ENCODE peak calls at places on chromosomes 3 and 15, in seven cellular contexts. V is uterus, T is left lung, P is OCI-LY7, R is psoas muscle, I is tibial artery, E is ovary. Y is an unnamed sample. For H3K4me1, the result is how much of the 10 kb centered on the place peaks cover.

GRCh38 chr3:161042023-161042501 is 63.1 kb downstream of the B3GALNT1 start:
- DNase-seq in I (no peak), R (no peak), P (no peak), T (no peak), E (no peak), V (no peak), Y (no peak)

GRCh38 chr3:31165399-31165860 is 271.0 kb upstream of the GADL1 start:
- DNase-seq in R (no peak), T (peak), P (no peak), E (no peak), V (no peak), I (no peak), Y (peak)

GRCh38 chr3:132867526-132867925 is 145.3 kb upstream of the NPHP3 start:
- DNase-seq in I (no peak), R (no peak), P (no peak), E (no peak), V (no peak), T (no peak), Y (no peak)

GRCh38 chr3:156577731-156578130 is 22.8 kb upstream of the SSR3 start:
- DNase-seq in I (no peak), P (no peak), T (no peak), E (no peak), R (no peak), V (no peak), Y (no peak)

GRCh38 chr15:68679961-68680371 is 101.2 kb downstream of the CORO2B start:
- DNase-seq in I (peak), T (no peak), E (no peak), R (no peak), P (no peak), V (no peak), Y (no peak)

GRCh38 chr15:52738311-52738710 is 51.8 kb downstream of the ONECUT1 start:
- DNase-seq in T (no peak), P (no peak), I (no peak), E (no peak), R (no peak), V (no peak), Y (no peak)

GRCh38 chr15:36814085-36814484 is 234.7 kb downstream of the CDIN1 start:
- DNase-seq in P (no peak), E (no peak), T (no peak), R (no peak), I (no peak), V (no peak), Y (no peak)

GRCh38 chr3:29183346-29184087 is 97.4 kb upstream of the RBMS3 start:
- DNase-seq in P (no peak), R (no peak), T (no peak), V (no peak), I (no peak), E (no peak), Y (no peak)

GRCh38 chr3:51706788-51707731 is at the start of gene GRM2:
- DNase-seq in I (peak), P (no peak), R (peak), V (peak), T (peak), E (peak), Y (peak)

GRCh38 chr15:69818529-69818928 is 279.2 kb downstream of the TLE3 start:
- DNase-seq in E (no peak), T (no peak), P (no peak), I (no peak), R (no peak), V (no peak), Y (no peak)

GRCh38 chr15:59657635-59658125 is 365 bp upstream of the GTF2A2 start:
- DNase-seq in P (no peak), T (peak), E (peak), V (peak), R (no peak), I (no peak), Y (no peak)

GRCh38 chr3:126118591-126118990 is 34.7 kb upstream of the SLC41A3 start:
- DNase-seq in R (peak), T (no peak), V (peak), E (no peak), I (peak), P (no peak), Y (no peak)

GRCh38 chr3:32421991-32422859 is 30.6 kb downstream of the CMTM7 start:
- DNase-seq in R (peak), T (peak), E (peak), P (no peak), I (peak), V (peak), Y (no peak)

GRCh38 chr3:16124636-16125035 is 49.8 kb upstream of the GALNT15 start:
- DNase-seq in I (no peak), V (no peak), E (no peak), R (no peak), T (no peak), P (no peak), Y (peak)

GRCh38 chr3:48287034-48287433 is 46.1 kb downstream of the ZNF589 start:
- DNase-seq in V (no peak), E (no peak), T (no peak), I (no peak), R (no peak), P (no peak), Y (no peak)

GRCh38 chr3:48285132-48285531 is 44.2 kb downstream of the ZNF589 start:
- DNase-seq in P (no peak), R (no peak), E (no peak), I (no peak), T (no peak), V (no peak), Y (no peak)

GRCh38 chr3:48285675-48286074 is 44.8 kb downstream of the ZNF589 start:
- DNase-seq in E (no peak), T (no peak), R (no peak), P (no peak), V (no peak), I (no peak), Y (no peak)

GRCh38 chr3:48286308-48286707 is 45.4 kb downstream of the ZNF589 start:
- DNase-seq in R (no peak), V (no peak), P (no peak), E (no peak), I (no peak), T (no peak), Y (no peak)

GRCh38 chr3:48289659-48290058 is 43.8 kb downstream of the SPINK8 start:
- DNase-seq in P (no peak), I (no peak), T (no peak), E (no peak), R (no peak), V (no peak), Y (no peak)
- H3K27ac ChIP-seq in P (no peak), I (no peak), T (no peak), E (no peak), R (no peak), V (no peak), Y (no peak)

DNA sequence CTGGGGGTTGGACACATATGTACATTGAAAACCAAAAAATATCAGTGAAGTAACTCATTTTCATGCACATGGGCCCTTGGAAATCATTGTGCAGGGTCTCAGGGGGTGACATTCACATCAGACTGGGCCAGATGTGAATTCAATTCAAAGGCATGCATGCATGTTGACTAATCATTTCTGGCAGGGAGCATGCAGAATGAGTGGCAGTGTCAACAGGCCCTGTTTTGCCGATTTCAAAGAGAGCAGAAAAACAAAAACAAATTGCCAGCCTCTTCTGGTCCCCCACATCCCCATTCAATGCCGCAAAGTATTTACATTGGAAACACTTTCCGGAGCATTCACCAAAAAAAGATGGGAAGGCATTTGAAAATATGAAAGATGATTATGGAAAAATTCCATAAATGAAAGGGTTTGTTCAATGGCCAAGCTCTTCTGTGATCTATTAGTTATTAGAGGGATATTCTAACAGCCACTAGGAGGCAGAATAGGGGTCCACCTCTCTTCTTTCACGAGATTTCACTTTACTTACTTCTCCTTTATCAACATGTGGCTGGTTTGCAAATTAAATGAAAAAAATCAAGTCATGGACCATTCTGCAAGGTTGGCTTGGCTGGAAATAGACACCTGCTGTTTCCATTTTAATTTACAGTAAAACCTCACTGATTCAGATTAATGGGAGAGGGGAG is 119.9 kb upstream of the FEZF2 start:
- DNase-seq in V (no peak), P (peak), I (no peak), T (no peak), R (no peak), E (no peak), Y (no peak)
- TF ChIP-seq CTCF in V (no peak), P (peak), I (no peak), T (no peak), R (no peak), E (no peak), Y (peak)

DNA sequence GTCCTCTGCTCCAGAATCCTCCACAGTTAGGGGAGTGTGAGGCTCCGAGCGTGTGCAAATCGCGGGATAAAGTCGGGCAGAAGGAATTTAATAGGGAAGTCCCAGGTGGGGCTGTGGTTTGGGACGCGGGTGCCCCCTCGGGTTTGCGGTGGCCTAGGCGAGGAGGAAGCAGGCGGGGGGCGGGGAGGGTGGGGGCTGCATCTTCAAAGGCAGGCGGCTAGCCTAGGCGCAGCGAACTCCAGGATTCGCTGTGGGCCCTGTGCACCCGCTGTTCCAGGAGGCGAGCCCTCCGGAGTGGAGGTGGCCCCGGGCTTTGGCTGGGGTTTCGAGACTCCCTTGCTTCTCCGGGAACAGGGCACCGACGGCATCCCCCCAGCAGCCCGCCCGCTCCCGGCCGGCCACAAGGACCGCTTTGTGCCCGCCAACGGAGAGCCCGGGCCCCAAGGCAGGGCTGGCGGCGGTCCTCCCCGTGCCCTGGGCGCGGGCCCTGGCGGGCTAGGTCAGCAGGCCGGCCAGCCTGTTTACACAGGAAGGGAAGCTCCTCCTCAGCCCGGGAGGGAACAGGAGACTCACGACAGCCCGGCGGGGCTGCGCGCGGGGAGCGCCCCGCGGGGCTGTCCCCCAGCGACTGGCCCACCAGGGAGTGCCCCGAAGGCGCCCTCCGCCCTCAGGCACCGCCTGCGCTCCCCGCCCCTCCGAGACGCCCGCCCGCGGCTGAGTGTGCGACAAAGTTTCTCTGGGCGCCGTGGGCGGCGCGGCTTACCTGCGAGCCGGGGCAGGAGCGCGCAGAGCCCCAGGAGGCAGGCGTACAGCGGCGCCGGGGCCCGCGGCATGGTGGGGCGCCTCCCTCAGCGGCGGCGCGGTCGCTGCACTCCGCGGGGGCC is 755 bp downstream of the ITGB5 start:
- DNase-seq in I (peak), R (peak), P (no peak), E (peak), T (peak), V (peak), Y (peak)
- H3K4me1 ChIP-seq in I (under half), R (under half), P (under half), E (under half), T (under half), V (under half), Y (under half)

GRCh38 chr3:111649180-111649579 is 54.0 kb upstream of the ZBED2 start:
- DNase-seq in V (no peak), R (no peak), E (no peak), P (no peak), T (no peak), I (no peak), Y (no peak)

GRCh38 chr3:111652492-111653180 is 57.5 kb upstream of the ZBED2 start:
- DNase-seq in P (no peak), V (no peak), I (no peak), T (no peak), E (no peak), R (no peak), Y (no peak)

GRCh38 chr3:111653766-111654165 is 58.6 kb upstream of the ZBED2 start:
- DNase-seq in R (no peak), I (no peak), T (no peak), P (no peak), V (no peak), E (no peak), Y (no peak)

DNA sequence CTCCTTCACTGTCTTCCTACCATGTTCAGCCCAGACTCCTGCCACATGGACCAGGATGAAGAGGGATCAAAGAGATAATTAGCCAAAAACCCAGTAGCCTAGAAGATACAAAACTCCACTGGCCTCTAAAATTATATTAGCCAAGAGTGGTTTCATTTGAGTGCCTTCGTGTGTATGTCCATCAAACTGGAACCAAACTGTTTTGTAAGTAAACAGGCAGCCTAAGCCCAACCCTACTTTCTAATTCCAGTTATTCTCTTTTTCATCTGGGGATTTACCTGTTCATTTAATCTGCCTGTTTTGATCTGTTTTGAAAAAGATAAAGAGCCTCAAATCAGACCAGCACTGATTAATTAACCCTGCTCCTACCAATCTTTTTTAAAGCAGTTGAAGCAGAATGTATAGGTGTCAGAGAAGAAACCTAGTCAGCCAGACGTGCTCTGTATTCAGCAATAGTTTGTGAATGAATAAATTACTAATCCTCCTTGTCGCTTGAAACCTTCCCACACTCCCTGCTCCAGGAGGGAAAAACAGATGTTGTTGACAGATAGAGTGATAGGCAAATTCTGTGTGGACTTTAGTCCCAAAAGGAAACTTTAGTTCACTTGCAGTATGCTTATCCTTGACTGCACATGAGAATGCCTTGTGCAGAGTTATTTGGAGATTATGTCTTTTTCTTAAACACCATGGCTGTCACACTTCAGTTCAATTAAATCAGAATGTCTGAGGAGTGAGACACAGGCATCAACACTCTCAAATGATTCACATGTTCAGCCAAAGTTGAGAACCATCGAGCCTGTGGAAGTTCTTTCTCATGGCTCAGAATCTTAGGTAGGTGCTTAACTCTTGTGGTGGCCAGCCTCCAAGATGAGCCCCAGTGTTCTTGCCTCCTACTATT is 55.5 kb upstream of the ZBED2 start:
- DNase-seq in I (no peak), P (no peak), E (no peak), V (no peak), T (no peak), R (no peak), Y (no peak)
- H3K27ac ChIP-seq in I (no peak), P (no peak), E (no peak), V (no peak), T (no peak), R (no peak), Y (no peak)

GRCh38 chr3:194985031-194985578 is 285.9 kb downstream of the XXYLT1 start:
- DNase-seq in R (peak), V (peak), E (peak), I (peak), T (peak), P (no peak), Y (peak)
- TF ChIP-seq CTCF in R (peak), V (peak), E (no peak), I (no peak), T (no peak), P (no peak), Y (peak)

GRCh38 chr3:123692671-123693070 is 107.8 kb upstream of the HACD2 start:
- DNase-seq in I (peak), V (no peak), E (no peak), P (no peak), R (no peak), T (no peak), Y (no peak)
- H3K4me1 ChIP-seq in I (half or more), V (half or more), E (under half), P (under half), R (under half), T (half or more), Y (under half)